ENCODE peak calls at places on chromosome 21, in ten cellular contexts. B is fibroblast of pulmonary artery, C is activated B cell treated with CpG ODN at 0.5 μM for 24 hours, L is GM13977, S is lower lobe of right lung, U is GM12864, X is type B pancreatic cell, N is neural crest cell, D is Calu3, W is GM10248. A is an unnamed sample.

GRCh38 chr21:16573581-16573980 is 843.8 kb downstream of the USP25 start:
- DNase-seq in D (no peak), N (no peak), C (no peak), L (no peak), B (peak), W (no peak), U (no peak), X (no peak), S (no peak), A (no peak)

GRCh38 chr21:46150491-46151121 is 4.8 kb downstream of the FTCD start:
- DNase-seq in N (no peak), L (no peak), U (no peak), X (no peak), C (no peak), B (no peak), S (no peak), D (no peak), W (no peak), A (no peak)

GRCh38 chr21:46121286-46122221 is 23.6 kb downstream of the COL6A2 start:
- DNase-seq in D (no peak), B (no peak), N (no peak), W (no peak), L (no peak), C (peak), X (peak), S (peak), U (no peak), A (peak)

GRCh38 chr21:36205962-36206361 is 49.3 kb downstream of the DOP1B start:
- DNase-seq in U (no peak), L (no peak), S (no peak), X (no peak), C (no peak), B (no peak), D (no peak), W (no peak), N (no peak), A (no peak)

GRCh38 chr21:31110430-31110829 is 72.2 kb upstream of the KRTAP19-8 start:
- DNase-seq in L (no peak), X (no peak), U (no peak), S (no peak), W (no peak), B (no peak), N (no peak), C (no peak), D (no peak), A (no peak)

GRCh38 chr21:30234643-30235042 is 18.7 kb upstream of the CLDN8 start:
- DNase-seq in D (no peak), X (no peak), N (no peak), S (no peak), U (no peak), C (no peak), W (no peak), B (peak), L (no peak), A (no peak)

GRCh38 chr21:37742532-37742931 is 173.7 kb downstream of the KCNJ6 start:
- DNase-seq in C (no peak), N (no peak), X (no peak), B (no peak), W (no peak), L (no peak), D (no peak), S (no peak), U (no peak), A (no peak)

GRCh38 chr21:43866233-43866632 is 1.2 kb downstream of the AGPAT3 start:
- DNase-seq in C (no peak), D (no peak), L (peak), U (no peak), X (no peak), S (no peak), W (peak), N (no peak), B (peak), A (no peak)

GRCh38 chr21:40936771-40937261 is 89.9 kb upstream of the DSCAM start:
- DNase-seq in B (no peak), W (no peak), U (no peak), C (no peak), S (no peak), D (no peak), X (no peak), L (no peak), N (no peak), A (no peak)

GRCh38 chr21:13827201-13827600 is 217.6 kb downstream of the POTED start:
- DNase-seq in D (no peak), X (no peak), L (no peak), S (no peak), N (no peak), W (no peak), B (no peak), U (no peak), C (no peak), A (no peak)

GRCh38 chr21:27248791-27249190 is 281.9 kb upstream of the ADAMTS5 start:
- DNase-seq in D (no peak), U (no peak), W (no peak), L (no peak), N (no peak), X (no peak), B (no peak), C (no peak), S (no peak), A (no peak)

GRCh38 chr21:27480841-27481261 is 514.0 kb upstream of the ADAMTS5 start:
- DNase-seq in L (no peak), X (no peak), S (no peak), U (no peak), W (no peak), N (no peak), B (peak), C (no peak), D (peak), A (no peak)

GRCh38 chr21:34971656-34972055 is 77.4 kb downstream of the RUNX1 start:
- DNase-seq in D (no peak), W (no peak), L (no peak), S (no peak), C (no peak), X (no peak), U (no peak), B (no peak), N (no peak), A (no peak)

GRCh38 chr21:15703932-15704331 is 25.9 kb upstream of the USP25 start:
- DNase-seq in B (no peak), D (no peak), S (no peak), U (no peak), X (no peak), L (no peak), W (no peak), N (no peak), C (no peak), A (no peak)

GRCh38 chr21:34845521-34846213 is 176.9 kb downstream of the CLIC6 start:
- DNase-seq in W (peak), D (peak), X (no peak), U (peak), B (peak), N (no peak), L (peak), C (no peak), S (peak), A (no peak)

GRCh38 chr21:34889287-34889536 is 159.9 kb downstream of the RUNX1 start:
- DNase-seq in S (peak), U (no peak), L (no peak), C (no peak), D (peak), X (peak), B (peak), W (peak), N (peak), A (no peak)

GRCh38 chr21:32278518-32279376 is at the start of gene MIS18A:
- DNase-seq in L (peak), X (peak), C (peak), B (peak), D (peak), W (peak), S (peak), U (peak), N (peak), A (peak)
- TF ChIP-seq CTCF in L (no peak), X (no peak), C (no peak), B (no peak), D (no peak), W (no peak), S (no peak), U (no peak), N (peak), A (no peak)

GRCh38 chr21:45064618-45065399 is 9.6 kb upstream of the ADARB1 start:
- DNase-seq in U (no peak), W (no peak), D (no peak), S (no peak), C (no peak), B (no peak), N (no peak), X (no peak), L (no peak), A (no peak)
- TF ChIP-seq CTCF in U (no peak), W (no peak), D (no peak), S (no peak), C (no peak), B (no peak), N (no peak), X (no peak), L (no peak), A (no peak)

GRCh38 chr21:32172106-32172505 is 106.7 kb downstream of the MIS18A start:
- DNase-seq in D (no peak), S (no peak), C (no peak), X (no peak), U (no peak), W (no peak), N (no peak), L (no peak), B (no peak), A (no peak)
- TF ChIP-seq CTCF in D (no peak), S (no peak), C (no peak), X (no peak), U (no peak), W (no peak), N (no peak), L (no peak), B (no peak), A (no peak)

DNA sequence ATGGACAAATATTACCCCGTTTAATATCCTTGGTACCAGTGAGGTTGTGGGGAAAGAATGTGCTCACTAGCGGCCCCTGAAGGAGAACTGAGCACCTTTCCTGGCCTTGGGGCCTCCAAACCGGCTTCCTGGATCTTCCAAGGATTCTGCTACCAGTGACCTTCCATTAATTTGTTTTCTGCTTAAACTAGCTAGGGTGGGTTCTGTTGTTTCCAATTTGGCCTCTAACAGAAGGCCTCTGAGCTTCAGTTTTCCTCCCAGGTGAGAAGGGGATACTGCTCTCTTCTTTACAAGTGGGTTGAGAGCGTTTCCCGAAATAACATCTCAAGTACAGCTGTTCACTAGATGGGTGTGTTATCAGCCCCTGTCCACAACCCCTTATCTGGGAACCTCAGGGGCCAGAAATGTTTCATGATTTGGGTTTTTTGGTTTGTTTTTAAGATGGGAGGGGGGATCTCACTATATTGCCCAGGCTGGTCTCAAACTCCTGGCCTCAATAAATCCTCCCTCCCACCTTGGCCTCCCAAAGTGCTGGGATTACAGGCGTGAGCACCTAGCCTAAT is 16.9 kb upstream of the IFNGR2 start:
- DNase-seq in B (peak), U (no peak), C (no peak), S (no peak), D (no peak), N (no peak), X (no peak), W (no peak), L (no peak), A (no peak)
- TF ChIP-seq CTCF in B (peak), U (peak), C (no peak), S (peak), D (no peak), N (peak), X (peak), W (no peak), L (peak), A (no peak)

DNA sequence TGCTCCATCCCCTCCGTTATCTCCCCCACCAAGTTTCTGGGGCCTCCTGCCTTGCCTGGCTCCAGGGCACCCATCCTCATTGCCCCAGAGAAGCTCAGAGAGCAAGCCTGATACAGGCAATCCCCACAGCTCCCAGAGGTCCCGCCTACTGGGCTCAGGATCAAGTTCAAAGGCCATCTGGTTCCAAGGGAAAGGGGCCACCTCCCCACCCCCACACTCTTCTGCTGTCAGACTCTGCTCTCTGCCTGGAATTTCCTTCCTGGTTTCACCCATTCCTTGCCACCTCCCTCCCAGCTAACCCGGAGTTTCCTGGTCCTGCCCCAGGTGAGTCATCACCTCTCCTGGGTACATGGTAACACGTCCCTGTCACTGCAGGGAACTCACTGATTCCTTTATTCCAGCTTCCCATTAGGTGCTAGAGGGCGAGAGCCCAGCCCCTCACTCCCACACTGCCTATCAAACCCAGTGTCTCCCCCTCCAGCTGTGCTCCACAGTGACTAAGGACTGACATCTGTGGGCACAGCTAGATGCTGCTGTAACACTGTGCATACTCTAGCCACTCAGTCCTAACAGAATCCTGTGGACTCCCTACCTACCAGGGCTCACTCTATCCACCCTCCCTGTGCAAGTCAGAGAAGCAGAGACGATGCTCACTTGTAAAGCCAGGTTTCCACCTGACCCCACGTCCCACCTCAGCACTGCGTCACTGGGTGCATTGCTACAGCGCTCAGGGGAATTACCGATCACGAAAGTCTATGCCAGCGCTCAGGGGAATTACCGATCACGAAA is 21.8 kb downstream of the RSPH1 start:
- DNase-seq in L (peak), N (no peak), X (no peak), B (peak), C (peak), S (no peak), U (no peak), W (peak), D (peak), A (no peak)
- TF ChIP-seq CTCF in L (peak), N (no peak), X (no peak), B (no peak), C (no peak), S (no peak), U (no peak), W (no peak), D (no peak), A (no peak)

GRCh38 chr21:29133796-29134195 is 3.4 kb downstream of the MAP3K7CL start:
- DNase-seq in U (no peak), C (no peak), L (no peak), D (no peak), N (no peak), W (no peak), B (no peak), X (no peak), S (no peak), A (no peak)
- TF ChIP-seq CTCF in U (no peak), C (no peak), L (no peak), D (no peak), N (no peak), W (no peak), B (no peak), X (no peak), S (no peak), A (no peak)

DNA sequence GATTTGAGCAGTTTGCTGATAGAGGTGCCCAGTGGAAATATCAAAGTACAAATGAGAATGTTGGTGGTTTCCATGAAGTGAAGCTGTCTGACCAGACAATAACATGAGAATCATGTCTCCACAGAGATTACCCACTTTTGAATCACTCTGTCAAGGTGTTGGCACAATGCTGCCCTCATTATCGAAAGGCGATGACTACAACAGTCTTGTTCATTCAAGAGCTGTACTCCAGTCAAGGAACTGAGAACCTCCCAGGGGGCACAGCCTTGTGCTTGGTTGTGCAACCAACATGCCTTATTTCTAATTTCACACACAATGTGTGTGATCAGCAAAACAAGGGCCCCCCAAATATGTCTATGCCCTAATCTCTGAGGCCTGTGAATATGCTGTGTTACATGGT is 35.7 kb downstream of the ETS2 start:
- DNase-seq in W (no peak), N (no peak), B (no peak), C (no peak), L (no peak), U (no peak), X (no peak), S (no peak), D (no peak), A (no peak)
- TF ChIP-seq CTCF in W (no peak), N (no peak), B (no peak), C (no peak), L (no peak), U (no peak), X (no peak), S (no peak), D (no peak), A (no peak)

A was measured in omental fat pad.